ENCODE peak calls at places on chromosomes 16 and 17, in five cellular contexts. B is GM12878, C is adrenal gland, U is breast epithelium, V is body of pancreas. A is an unnamed sample.

GRCh38 chr16:48203974-48204824 is 39.9 kb upstream of the LONP2 start:
- DNase-seq in B (no peak), C (no peak), U (no peak), V (peak; percentile 55), A (no peak)

GRCh38 chr17:75069783-75070182 is 18.0 kb upstream of the SLC16A5 start:
- DNase-seq in B (no peak), C (no peak), U (no peak), V (no peak), A (no peak)

GRCh38 chr16:58970775-58971174 is 236.7 kb upstream of the GOT2 start:
- DNase-seq in B (no peak), C (no peak), U (no peak), V (no peak), A (no peak)

GRCh38 chr16:72856797-72857196 is 191.1 kb downstream of the ZFHX3 start:
- DNase-seq in B (no peak), C (no peak), U (no peak), V (no peak), A (no peak)

GRCh38 chr17:2101448-2102257 is 46.8 kb downstream of the HIC1 start:
- DNase-seq in B (no peak), C (peak; percentile 80), U (peak; percentile 81), V (peak; percentile 69), A (no peak)

GRCh38 chr17:1241904-1242303 is 28.3 kb upstream of the BHLHA9 start:
- DNase-seq in B (no peak), C (peak; percentile 70), U (peak; percentile 29), V (peak; percentile 22), A (no peak)

GRCh38 chr17:63139356-63139755 is 173.3 kb downstream of the TANC2 start:
- DNase-seq in B (no peak), C (no peak), U (no peak), V (no peak), A (no peak)

GRCh38 chr17:66373944-66374817 is 71.8 kb downstream of the PRKCA start:
- DNase-seq in B (no peak), C (peak; percentile 67), U (no peak), V (peak; percentile 23), A (peak; percentile 45)

GRCh38 chr17:5422505-5422904 is 2.5 kb downstream of the RPAIN start:
- DNase-seq in B (no peak), C (no peak), U (no peak), V (no peak), A (no peak)

GRCh38 chr16:51971184-51971583 is 575.8 kb downstream of the TOX3 start:
- DNase-seq in B (no peak), C (no peak), U (no peak), V (no peak), A (no peak)

GRCh38 chr16:88497561-88498420 is 44.7 kb downstream of the ZFPM1 start:
- DNase-seq in B (no peak), C (peak; percentile 68), U (no peak), V (no peak), A (no peak)

GRCh38 chr16:22814330-22815105 is 556 bp downstream of the HS3ST2 start:
- DNase-seq in B (no peak), C (peak; percentile 56), U (no peak), V (no peak), A (no peak)

GRCh38 chr16:9338068-9338467 is 246.6 kb downstream of the HAPSTR1 start:
- DNase-seq in B (no peak), C (no peak), U (no peak), V (no peak), A (no peak)

GRCh38 chr17:2796164-2797140 is at the start of gene RAP1GAP2:
- DNase-seq in B (no peak), C (peak; percentile 62), U (peak; percentile 19), V (no peak), A (peak; percentile 75)

GRCh38 chr16:85480727-85481101 is 132.4 kb upstream of the GSE1 start:
- DNase-seq in B (no peak), C (no peak), U (no peak), V (no peak), A (no peak)

GRCh38 chr17:45364531-45365390 is 47.9 kb upstream of the MAP3K14 start:
- DNase-seq in B (no peak), C (no peak), U (no peak), V (no peak), A (no peak)

GRCh38 chr17:34869636-34870035 is 91.6 kb downstream of the CCT6B start:
- DNase-seq in B (no peak), C (no peak), U (no peak), V (no peak), A (no peak)

GRCh38 chr16:66478733-66479511 is 51.8 kb downstream of the BEAN1 start:
- DNase-seq in B (peak; percentile 16), C (peak; percentile 87), U (peak; percentile 45), V (peak; percentile 79), A (peak; percentile 84)

GRCh38 chr16:1082266-1082951 is 9.9 kb downstream of the SSTR5 start:
- DNase-seq in B (no peak), C (no peak), U (no peak), V (no peak), A (no peak)

GRCh38 chr17:13725286-13725990 is 123.7 kb upstream of the HS3ST3A1 start:
- DNase-seq in B (no peak), C (no peak), U (no peak), V (no peak), A (no peak)

DNA sequence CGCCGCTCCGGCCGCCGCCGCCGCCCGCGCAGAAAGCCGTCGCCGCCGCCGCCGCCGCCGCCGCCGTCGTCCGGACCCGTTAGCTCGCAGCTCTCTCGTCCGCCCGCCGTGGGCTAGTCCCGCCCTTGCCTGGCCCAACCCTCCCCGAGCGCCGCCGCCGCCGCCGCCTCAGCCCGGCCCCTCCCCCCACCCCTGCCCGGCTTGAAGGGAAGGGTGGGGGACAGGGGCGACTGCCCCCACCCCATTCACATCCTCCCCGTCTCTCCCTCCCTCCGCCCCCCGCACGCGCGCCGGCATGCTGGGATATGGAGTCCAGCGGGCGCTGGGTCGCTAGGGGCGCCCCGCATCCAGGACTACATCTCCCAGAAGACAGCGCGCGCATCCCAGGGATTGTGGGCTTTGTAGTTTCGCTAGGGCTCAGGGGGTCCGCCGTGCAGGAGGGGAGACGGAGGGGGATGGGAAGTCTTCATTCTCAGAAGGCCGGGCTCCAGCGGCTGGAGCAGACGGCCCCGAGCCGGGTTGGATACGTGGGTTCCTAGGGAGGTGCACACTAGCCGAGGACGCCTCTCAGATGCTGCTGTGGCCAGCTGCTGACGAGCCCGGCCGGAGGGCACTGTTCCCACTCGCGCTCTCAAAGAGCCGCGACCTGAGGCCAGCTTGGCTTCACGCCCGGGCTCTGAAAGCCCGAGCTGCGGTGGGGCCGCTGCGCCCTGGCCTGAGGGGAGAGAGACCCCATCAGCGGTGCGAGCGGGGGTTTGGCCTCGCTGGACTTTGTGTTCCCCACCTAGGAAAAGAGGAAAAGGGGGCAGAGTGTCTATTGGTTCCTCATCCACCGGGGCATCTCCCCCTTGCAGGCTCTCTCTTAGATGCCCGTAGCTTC is at the start of gene ST3GAL2:
- DNase-seq in B (peak; percentile 74), C (peak; percentile 95), U (peak; percentile 87), V (peak; percentile 87), A (peak; percentile 96)
- TF ChIP-seq POLR2A in B (peak; percentile 67), C (no peak), U (no peak), V (peak; percentile 15), A (no peak)

GRCh38 chr16:82788919-82789318 is 162.2 kb downstream of the CDH13 start:
- DNase-seq in B (no peak), C (no peak), U (no peak), V (no peak), A (no peak)
- H3K27ac ChIP-seq in B (no peak overlapping the region), C (no peak overlapping the region), U (no peak overlapping the region), V (no peak overlapping the region), A (no peak overlapping the region)

DNA sequence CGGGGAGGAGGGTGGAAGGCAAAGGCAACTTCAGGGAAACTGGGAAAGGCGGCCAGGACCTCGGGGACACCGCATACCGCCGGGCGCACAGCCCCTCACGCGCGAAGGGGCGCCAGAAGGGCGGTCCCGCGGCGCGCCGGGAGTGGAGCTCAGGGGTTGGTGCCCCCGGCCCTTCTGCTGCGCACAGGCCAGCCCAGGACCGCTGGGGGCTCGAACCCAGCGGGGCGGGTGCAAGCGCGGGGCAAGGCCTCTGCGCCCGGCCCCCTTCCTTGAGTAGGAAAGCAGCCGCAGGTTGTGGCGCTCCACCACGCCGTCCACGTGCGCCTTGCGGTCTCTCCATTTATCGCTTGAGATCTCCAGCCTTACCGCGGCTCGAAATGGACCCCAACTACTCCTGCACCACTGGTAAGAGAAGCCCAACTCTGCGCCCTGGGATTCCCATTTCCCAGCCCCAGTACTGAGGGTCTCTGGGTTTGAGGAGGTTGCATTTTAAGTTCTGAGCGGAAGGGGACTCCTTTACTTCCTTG is 3.0 kb upstream of the MT1A start:
- DNase-seq in B (no peak), C (no peak), U (no peak), V (no peak), A (no peak)
- H3K4me3 ChIP-seq in B (no peak overlapping the region), C (peak overlapping the region; percentile 26), U (no peak overlapping the region), V (no peak overlapping the region), A (peak overlapping the region; percentile 11)

DNA sequence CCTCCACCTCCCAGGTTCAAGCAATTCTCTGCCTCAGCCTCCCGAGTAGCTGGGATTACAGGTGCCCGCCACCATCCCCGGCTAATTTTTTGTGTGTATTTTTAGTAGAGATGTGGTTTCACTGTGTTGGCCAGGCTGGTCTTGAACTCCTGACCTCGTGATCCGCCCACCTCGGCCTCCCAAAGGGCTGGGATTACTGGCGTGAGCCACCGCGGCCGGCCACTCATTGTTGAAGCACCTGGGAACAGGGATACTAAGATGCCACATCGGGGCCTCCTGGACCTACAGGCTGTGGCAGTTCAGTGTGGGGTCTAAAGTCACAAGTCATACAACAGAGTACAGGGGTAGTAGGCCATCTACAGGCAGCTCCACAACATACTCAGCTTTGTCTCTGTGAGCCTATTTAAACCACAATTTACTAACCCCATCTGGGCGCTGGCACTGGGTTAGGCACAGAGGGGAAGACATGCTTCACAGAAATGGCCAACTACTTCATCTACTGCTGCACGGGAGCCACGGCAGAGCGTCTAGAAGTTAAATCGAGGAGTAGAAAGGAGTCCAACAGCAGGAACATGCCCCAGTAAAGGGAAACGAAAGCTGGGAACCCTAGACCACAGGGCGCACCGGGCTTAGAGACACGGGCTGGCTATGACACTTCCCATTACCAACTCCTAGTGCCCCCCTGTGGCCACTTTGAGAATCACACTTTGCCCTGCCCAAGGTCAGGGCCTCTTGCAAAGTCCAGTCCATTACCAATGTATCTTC is 4.3 kb downstream of the VAMP2 start:
- DNase-seq in B (no peak), C (peak; percentile 99), U (peak; percentile 91), V (peak; percentile 95), A (peak; percentile 94)
- TF ChIP-seq POLR2A in B (no peak), C (peak; percentile 75), U (no peak), V (peak; percentile 45), A (peak; percentile 21)

DNA sequence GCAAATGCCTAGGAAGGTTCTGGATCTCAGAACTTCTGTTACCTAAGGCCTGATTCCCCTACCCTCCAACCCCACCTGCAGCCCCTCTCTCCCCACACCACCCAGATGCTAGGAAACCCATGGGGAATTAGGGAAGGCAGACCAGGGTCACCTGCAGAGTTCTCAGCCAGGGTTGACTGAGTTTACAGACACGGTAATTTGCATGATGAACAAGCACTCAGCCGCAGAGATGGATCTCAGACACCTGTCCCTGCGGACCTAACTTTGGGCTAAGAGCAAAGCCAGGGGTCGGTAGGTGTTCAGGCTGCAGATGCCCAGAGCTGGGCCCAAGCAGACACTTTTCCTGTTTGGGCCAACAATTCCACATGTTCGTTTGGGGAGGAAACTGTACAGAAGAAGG is 2.9 kb downstream of the ABI3 start:
- DNase-seq in B (no peak), C (no peak), U (no peak), V (no peak), A (no peak)
- H3K27ac ChIP-seq in B (peak overlapping the region; percentile 96), C (no peak overlapping the region), U (no peak overlapping the region), V (no peak overlapping the region), A (no peak overlapping the region)

A was measured in heart left ventricle.